ENCODE peak calls at places on chromosomes 11 and 22, in six cellular contexts. J is endothelial cell of umbilical vein, E is fibroblast of lung, P is neural progenitor cell, A is neuronal stem cell, Z is trophoblast cell. Y is an unnamed sample.

GRCh38 chr22:47155131-47155885 is 392.9 kb downstream of the TBC1D22A start:
- DNase-seq in A (no peak), Z (no peak), E (no peak), J (no peak), P (no peak), Y (no peak)

GRCh38 chr11:65981101-65981740 is 19.7 kb downstream of the SART1 start:
- DNase-seq in J (no peak), A (no peak), Z (no peak), P (no peak), E (no peak), Y (peak; percentile 59)

GRCh38 chr11:134592391-134592990 is 180.4 kb upstream of the B3GAT1 start:
- DNase-seq in J (peak; percentile 2), P (peak; percentile 86), A (peak; percentile 37), Z (peak; percentile 63), E (no peak), Y (no peak)

GRCh38 chr11:41446107-41446506 is 13.3 kb downstream of the LRRC4C start:
- DNase-seq in E (peak; percentile 31), J (no peak), P (no peak), A (no peak), Z (no peak), Y (no peak)

GRCh38 chr11:121671276-121672168 is 218.8 kb upstream of the SORL1-AS1 start:
- DNase-seq in A (no peak), Z (no peak), J (no peak), E (peak; percentile 95), P (no peak), Y (peak; percentile 62)

GRCh38 chr11:69703711-69704507 is at the start of gene FGF19:
- DNase-seq in A (no peak), P (peak; percentile 78), E (no peak), J (no peak), Z (no peak), Y (peak; percentile 89)

GRCh38 chr11:78714539-78714938 is 139.9 kb upstream of the NARS2 start:
- DNase-seq in J (no peak), Z (peak; percentile 9), E (no peak), P (no peak), A (no peak), Y (no peak)

GRCh38 chr11:95067828-95068244 is 1.1 kb downstream of the SRSF8 start:
- DNase-seq in E (no peak), P (no peak), Z (no peak), A (no peak), J (no peak), Y (no peak)

GRCh38 chr11:60085909-60086308 is 2.6 kb upstream of the MS4A2 start:
- DNase-seq in J (no peak), P (no peak), A (no peak), Z (no peak), E (no peak), Y (no peak)

GRCh38 chr22:39414377-39414776 is 14.8 kb downstream of the TAB1 start:
- DNase-seq in P (no peak), A (no peak), E (no peak), Z (no peak), J (no peak), Y (peak; percentile 48)

GRCh38 chr11:69372589-69373250 is 78.8 kb downstream of the MYEOV start:
- DNase-seq in Z (no peak), A (no peak), J (no peak), E (no peak), P (no peak), Y (no peak)

GRCh38 chr11:655036-655726 is 18.1 kb downstream of the DRD4 start:
- DNase-seq in E (no peak), A (no peak), P (no peak), J (no peak), Z (no peak), Y (peak; percentile 74)

GRCh38 chr22:38925571-38926041 is 31.8 kb upstream of the APOBEC3A start:
- DNase-seq in Z (no peak), J (no peak), P (no peak), E (peak; percentile 52), A (no peak), Y (no peak)

GRCh38 chr11:78060533-78060932 is 3.1 kb upstream of the THRSP start:
- DNase-seq in E (no peak), P (no peak), A (no peak), Z (no peak), J (no peak), Y (no peak)

GRCh38 chr22:32338757-32339156 is 18.9 kb upstream of the RFPL3 start:
- DNase-seq in J (no peak), P (no peak), E (no peak), A (no peak), Z (no peak), Y (no peak)

GRCh38 chr11:1762537-1763302 is 1.0 kb downstream of the CTSD start:
- DNase-seq in P (no peak), E (no peak), J (no peak), A (no peak), Z (no peak), Y (peak; percentile 94)

GRCh38 chr11:123426766-123427165 is 3.3 kb upstream of the GRAMD1B start:
- DNase-seq in J (no peak), A (no peak), E (no peak), P (no peak), Z (no peak), Y (no peak)

GRCh38 chr11:132020001-132020400 is 649.6 kb downstream of the NTM start:
- DNase-seq in E (no peak), P (no peak), J (no peak), Z (no peak), A (no peak), Y (no peak)

GRCh38 chr11:47527186-47527585 is 25.7 kb downstream of the CELF1 start:
- DNase-seq in Z (no peak), J (no peak), E (no peak), P (no peak), A (no peak), Y (no peak)

GRCh38 chr22:25053153-25053805 is 100.8 kb downstream of the KIAA1671 start:
- DNase-seq in E (no peak), Z (peak; percentile 43), J (peak; percentile 44), A (no peak), P (no peak), Y (peak; percentile 81)

GRCh38 chr11:41983458-41983857 is 524.0 kb upstream of the LRRC4C start:
- DNase-seq in E (peak; percentile 49), P (no peak), Z (no peak), A (no peak), J (no peak), Y (no peak)

GRCh38 chr22:30038219-30038618 is 42.0 kb upstream of the HORMAD2 start:
- DNase-seq in J (peak; percentile 68), P (no peak), Z (peak; percentile 79), E (peak; percentile 76), A (no peak), Y (peak; percentile 92)

DNA sequence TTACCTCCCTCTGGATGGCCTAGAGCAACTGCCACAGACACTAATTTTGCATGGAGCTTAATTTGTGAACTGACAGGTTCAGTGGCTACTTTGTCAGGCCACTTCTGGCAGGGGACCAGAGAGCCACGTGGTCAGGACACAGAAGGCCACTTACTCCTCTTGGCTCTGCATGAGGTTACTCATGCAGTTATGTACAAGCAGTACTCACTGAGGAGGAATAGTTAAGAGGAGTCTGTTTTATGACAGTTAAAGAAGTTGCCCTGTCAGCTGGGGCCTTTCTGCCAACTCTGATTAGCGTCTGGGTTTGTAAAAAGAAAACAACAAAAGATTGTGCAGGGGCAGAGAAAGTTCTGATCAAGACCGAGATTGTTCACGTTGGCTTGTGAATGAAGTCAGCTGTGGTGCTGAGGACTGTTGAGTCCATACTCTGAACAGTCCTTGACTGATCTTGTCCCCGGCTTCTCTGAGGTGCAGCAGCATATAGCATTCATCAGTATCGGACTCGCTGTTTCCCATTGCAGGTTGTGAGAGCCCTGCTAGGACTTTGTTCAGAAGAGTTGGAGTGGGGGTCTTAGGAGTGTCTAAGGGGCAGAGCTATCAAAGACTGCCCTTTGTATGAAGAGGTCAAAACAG is 41.4 kb downstream of the PPFIBP2 start:
- DNase-seq in J (no peak), A (no peak), P (no peak), Z (no peak), E (no peak), Y (no peak)
- H3K4me2 ChIP-seq in J (no peak overlapping the region), A (no peak overlapping the region), P (no peak overlapping the region), Z (no peak overlapping the region), E (no peak overlapping the region), Y (no peak overlapping the region)

DNA sequence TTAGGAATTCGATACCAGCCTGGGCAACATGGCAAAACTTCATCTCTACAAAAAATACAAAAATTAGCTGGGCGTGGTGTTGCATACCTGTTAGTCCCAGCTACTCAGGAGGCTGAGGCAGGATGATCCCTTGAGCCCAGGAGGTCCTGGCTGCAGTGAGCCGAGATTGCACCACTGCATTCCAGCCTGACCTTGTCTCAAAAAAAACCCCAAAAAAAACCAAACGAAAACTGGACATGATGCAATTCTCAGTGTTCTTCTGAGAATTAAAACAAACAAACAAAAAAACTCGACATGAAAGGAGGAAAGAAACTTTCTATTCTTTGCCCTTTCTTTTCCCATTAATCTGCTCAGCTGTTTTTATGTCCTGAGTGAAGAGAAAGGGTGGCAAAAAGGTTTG is 7.4 kb downstream of the MED17 start:
- DNase-seq in P (no peak), J (no peak), A (no peak), E (no peak), Z (no peak), Y (no peak)
- H3K36me3 ChIP-seq in P (peaks cover 59% of the 10 kb centered on the region), J (peaks cover 12% of the 10 kb centered on the region), A (peaks cover 27% of the 10 kb centered on the region), E (peaks cover 10% of the 10 kb centered on the region), Z (peaks cover 29% of the 10 kb centered on the region), Y (peaks cover 79% of the 10 kb centered on the region)

DNA sequence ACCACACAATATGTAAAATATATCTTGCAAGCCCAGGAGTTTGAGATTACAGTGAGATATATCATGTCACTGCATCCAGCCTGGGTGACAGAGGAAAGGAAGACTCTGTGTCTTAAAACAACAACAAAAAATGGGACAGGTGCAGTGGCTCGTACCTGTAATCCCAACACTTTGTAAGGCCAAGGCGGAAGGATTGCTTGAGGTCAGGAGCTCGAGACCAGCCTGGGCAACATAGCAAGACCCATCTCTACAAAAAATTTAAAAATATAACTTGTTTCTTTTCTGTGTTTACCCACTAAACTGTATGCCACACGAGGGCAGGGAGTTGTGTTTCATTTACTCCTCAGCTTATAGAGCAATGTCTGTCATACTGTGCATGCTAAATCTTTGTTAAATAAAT is 3.1 kb downstream of the ZNF280A start:
- DNase-seq in E (no peak), J (no peak), P (no peak), Z (no peak), A (no peak), Y (no peak)
- H3K4me2 ChIP-seq in E (no peak overlapping the region), J (no peak overlapping the region), P (no peak overlapping the region), Z (no peak overlapping the region), A (no peak overlapping the region), Y (no peak overlapping the region)

GRCh38 chr11:71368966-71369365 is 79.2 kb downstream of the DHCR7 start:
- DNase-seq in A (no peak), J (no peak), Z (no peak), P (no peak), E (no peak), Y (peak; percentile 73)
- H3K36me3 ChIP-seq in A (no peaks in the 10 kb centered on the region), J (no peaks in the 10 kb centered on the region), Z (no peaks in the 10 kb centered on the region), P (no peaks in the 10 kb centered on the region), E (no peaks in the 10 kb centered on the region), Y (no peaks in the 10 kb centered on the region)

Y was measured in osteoblast.